ENCODE peak calls at places on chromosomes 12 and 14, in seven cellular contexts. W is HCT116, M is endodermal cell, P is IMR-90, V is uterus, H is lung, R is H9. C is an unnamed sample. For H3K27me3, the result is how much of the 10 kb centered on the place peaks cover.

GRCh38 chr14:39034481-39035296 is 68.3 kb downstream of the SEC23A start:
- DNase-seq in M (no peak), W (no peak), R (no peak), H (no peak), V (no peak), P (no peak), C (no peak)

GRCh38 chr12:27751386-27752047 is 28.5 kb upstream of the KLHL42 start:
- DNase-seq in R (no peak), M (no peak), H (no peak), P (no peak), V (no peak), W (peak), C (peak)

GRCh38 chr12:98869886-98870285 is 224.8 kb downstream of the APAF1 start:
- DNase-seq in P (no peak), W (no peak), V (no peak), R (no peak), M (no peak), H (no peak), C (no peak)

GRCh38 chr14:78341827-78342389 is 171.7 kb downstream of the NRXN3 start:
- DNase-seq in H (no peak), M (no peak), R (no peak), W (no peak), V (no peak), P (no peak), C (peak)

GRCh38 chr12:52390739-52391617 is 5.5 kb upstream of the KRT84 start:
- DNase-seq in W (peak), P (peak), R (peak), V (no peak), H (no peak), M (peak), C (peak)

GRCh38 chr12:29783773-29784666 is at the start of gene TMTC1:
- DNase-seq in P (peak), W (no peak), M (peak), R (peak), V (peak), H (peak), C (no peak)

GRCh38 chr12:25550186-25550585 is 2.9 kb downstream of the LMNTD1 start:
- DNase-seq in R (no peak), V (no peak), W (no peak), H (no peak), P (peak), M (no peak), C (peak)

GRCh38 chr12:30546121-30546520 is 149.5 kb downstream of the IPO8 start:
- DNase-seq in V (no peak), R (no peak), H (no peak), P (no peak), W (no peak), M (no peak), C (no peak)

GRCh38 chr14:98219638-98220037 is 1052.4 kb downstream of the BCL11B start:
- DNase-seq in R (no peak), V (no peak), W (no peak), H (no peak), M (no peak), P (no peak), C (no peak)

GRCh38 chr12:96879301-96879700 is 27.8 kb upstream of the NEDD1 start:
- DNase-seq in P (no peak), R (no peak), M (no peak), W (no peak), H (no peak), V (no peak), C (no peak)

GRCh38 chr12:52781399-52782082 is 4.4 kb upstream of the KRT76 start:
- DNase-seq in R (no peak), W (no peak), H (no peak), P (no peak), M (no peak), V (no peak), C (no peak)

GRCh38 chr12:124913474-124914391 is 717 bp downstream of the UBC start:
- DNase-seq in W (no peak), M (peak), H (peak), P (peak), R (peak), V (peak), C (peak)

GRCh38 chr14:60657609-60657983 is 8.3 kb upstream of the SIX1 start:
- DNase-seq in H (no peak), W (no peak), P (no peak), V (no peak), R (peak), M (peak), C (no peak)
- H3K27me3 ChIP-seq in H (under half), W (under half), P (under half), V (under half), R (half or more), M (half or more), C (half or more)

DNA sequence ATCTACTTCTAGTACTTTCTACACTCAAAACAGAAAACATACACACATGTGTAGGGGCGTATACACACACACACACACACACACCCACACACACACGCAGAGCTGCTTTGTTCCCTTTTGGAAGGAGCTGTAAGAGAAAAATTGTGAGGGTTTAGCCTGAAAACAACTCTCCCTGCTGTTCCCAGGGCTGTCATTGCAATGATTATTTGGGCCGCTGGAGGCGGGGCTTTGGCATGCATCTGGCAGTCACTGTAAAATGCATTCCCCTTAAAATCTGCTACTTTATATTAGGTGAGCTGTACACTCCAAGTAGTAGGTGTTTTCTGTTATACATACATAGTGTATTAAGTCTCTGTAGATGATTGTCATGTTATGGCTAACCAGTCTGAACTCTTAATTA is 29.1 kb upstream of the SLC38A2 start:
- DNase-seq in V (peak), W (no peak), P (peak), M (peak), H (no peak), R (no peak), C (peak)
- TF ChIP-seq CTCF in V (peak), W (no peak), P (peak), M (peak), H (no peak), R (peak), C (peak)

GRCh38 chr12:12088147-12088546 is 17.4 kb downstream of the BCL2L14 start:
- DNase-seq in R (peak), H (no peak), W (no peak), V (no peak), M (peak), P (no peak), C (no peak)

GRCh38 chr12:12088761-12089160 is 18.0 kb downstream of the BCL2L14 start:
- DNase-seq in P (no peak), M (peak), W (no peak), H (no peak), R (peak), V (no peak), C (no peak)

GRCh38 chr12:12087693-12088034 is 16.9 kb downstream of the BCL2L14 start:
- DNase-seq in W (no peak), H (no peak), M (peak), R (peak), P (no peak), V (no peak), C (no peak)

GRCh38 chr12:12086331-12086730 is 15.6 kb downstream of the BCL2L14 start:
- DNase-seq in M (peak), R (peak), W (no peak), H (no peak), P (no peak), V (no peak), C (no peak)

GRCh38 chr12:12086975-12087692 is 16.4 kb downstream of the BCL2L14 start:
- DNase-seq in M (peak), R (peak), W (no peak), V (no peak), P (no peak), H (no peak), C (no peak)
- H3K27ac ChIP-seq in M (peak), R (peak), W (no peak), V (no peak), P (no peak), H (no peak), C (no peak)

GRCh38 chr12:111122458-111122878 is 202.1 kb upstream of the MYL2 start:
- DNase-seq in W (no peak), R (no peak), M (no peak), H (no peak), V (no peak), P (no peak), C (no peak)
- H3K27me3 ChIP-seq in W (under half), R (under half), M (under half), H (under half), V (under half), P (under half), C (under half)

GRCh38 chr12:78473561-78473960 is 391.0 kb upstream of the SYT1 start:
- DNase-seq in W (no peak), H (no peak), M (no peak), V (no peak), P (no peak), R (no peak), C (no peak)

GRCh38 chr12:78473136-78473535 is 391.4 kb upstream of the SYT1 start:
- DNase-seq in W (no peak), H (no peak), V (no peak), M (no peak), R (no peak), P (peak), C (no peak)

GRCh38 chr12:78470354-78471195 is 394.0 kb upstream of the SYT1 start:
- DNase-seq in H (no peak), M (peak), W (peak), R (peak), P (peak), V (no peak), C (peak)
- TF ChIP-seq CTCF in H (no peak), M (peak), W (peak), R (peak), P (peak), V (no peak), C (peak)

GRCh38 chr14:88535149-88535548 is 19.7 kb downstream of the PTPN21 start:
- DNase-seq in V (no peak), P (no peak), R (no peak), H (no peak), M (peak), W (no peak), C (no peak)
- H3K27ac ChIP-seq in V (no peak), P (no peak), R (no peak), H (peak), M (no peak), W (no peak), C (no peak)

GRCh38 chr14:104954746-104955395 is 23.3 kb downstream of the AHNAK2 start:
- DNase-seq in W (no peak), H (no peak), R (no peak), M (no peak), V (no peak), P (no peak), C (no peak)

GRCh38 chr14:104956290-104956890 is 21.8 kb downstream of the AHNAK2 start:
- DNase-seq in M (no peak), R (no peak), P (no peak), W (no peak), V (no peak), H (no peak), C (no peak)

GRCh38 chr14:104953896-104954656 is 24.1 kb downstream of the AHNAK2 start:
- DNase-seq in M (no peak), V (no peak), P (no peak), W (no peak), H (no peak), R (no peak), C (no peak)

GRCh38 chr14:104957146-104958113 is 20.7 kb downstream of the AHNAK2 start:
- DNase-seq in R (no peak), V (no peak), P (no peak), W (no peak), H (no peak), M (no peak), C (no peak)

DNA sequence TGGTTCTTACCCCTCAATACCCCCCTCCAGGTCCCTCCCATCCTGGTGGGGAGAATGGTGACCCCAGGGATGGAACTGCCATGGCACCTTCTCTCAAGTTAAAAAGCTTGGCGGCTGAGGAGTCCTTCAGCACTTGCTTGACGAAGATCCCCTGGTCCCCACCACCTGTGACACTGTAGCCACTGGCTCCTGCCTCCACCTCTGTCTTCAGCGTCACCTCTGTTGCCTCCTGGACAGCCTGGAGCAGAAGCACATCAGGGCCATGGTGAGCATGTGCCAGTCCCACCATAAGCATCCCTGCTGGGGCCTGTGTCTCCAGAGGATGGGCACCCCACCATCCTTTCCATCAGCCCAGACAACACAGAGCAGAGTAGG is 22.8 kb downstream of the AHNAK2 start:
- DNase-seq in H (no peak), R (no peak), V (no peak), W (no peak), P (no peak), M (no peak), C (no peak)
- H3K27me3 ChIP-seq in H (under half), R (under half), V (under half), W (under half), P (under half), M (under half), C (under half)